ENCODE peak calls at places on chromosome 11, in eight cellular contexts. Z, H, G, B, W, S, I and A are unnamed samples. For H3K36me3, the result is how much of the 10 kb centered on the place peaks cover.

GRCh38 chr11:122696662-122697061 is 41.1 kb downstream of the UBASH3B start:
- DNase-seq in Z (peak), H (no peak), G (no peak), B (no peak), W (no peak), S (no peak), I (no peak), A (peak)

GRCh38 chr11:118605116-118605867 is 2.1 kb upstream of the PHLDB1 start:
- DNase-seq in Z (no peak), H (peak), G (peak), B (peak), W (no peak), S (peak), I (peak), A (no peak)

GRCh38 chr11:17606206-17607082 is 59.4 kb downstream of the OTOG start:
- DNase-seq in Z (no peak), H (no peak), G (no peak), B (no peak), W (no peak), S (no peak), I (no peak), A (no peak)

GRCh38 chr11:12430912-12431311 is 53.5 kb downstream of the PARVA start:
- DNase-seq in Z (peak), H (peak), G (no peak), B (peak), W (peak), S (peak), I (peak), A (no peak)

GRCh38 chr11:47590026-47590861 is 3.8 kb downstream of the FAM180B start:
- DNase-seq in Z (no peak), H (no peak), G (no peak), B (no peak), W (no peak), S (no peak), I (peak), A (no peak)

GRCh38 chr11:87859583-87859982 is 315.7 kb downstream of the RAB38 start:
- DNase-seq in Z (no peak), H (no peak), G (no peak), B (no peak), W (no peak), S (no peak), I (no peak), A (no peak)

GRCh38 chr11:61966673-61967176 is 709 bp downstream of the FTH1 start:
- DNase-seq in Z (peak), H (no peak), G (peak), B (no peak), W (peak), S (peak), I (no peak), A (peak)

GRCh38 chr11:10899542-10899830 is 41.6 kb upstream of the ZBED5 start:
- DNase-seq in Z (peak), H (peak), G (no peak), B (no peak), W (no peak), S (peak), I (peak), A (no peak)

GRCh38 chr11:113481226-113481625 is 6.0 kb upstream of the DRD2 start:
- DNase-seq in Z (no peak), H (no peak), G (no peak), B (no peak), W (no peak), S (no peak), I (no peak), A (no peak)

GRCh38 chr11:110295487-110296225 is 758 bp downstream of the RDX start:
- DNase-seq in Z (peak), H (peak), G (peak), B (peak), W (peak), S (peak), I (peak), A (peak)

GRCh38 chr11:70128435-70128906 is 50.4 kb downstream of the ANO1 start:
- DNase-seq in Z (no peak), H (no peak), G (peak), B (no peak), W (no peak), S (peak), I (no peak), A (no peak)

GRCh38 chr11:69442807-69443137 is 38.7 kb upstream of the LINC01488 start:
- DNase-seq in Z (no peak), H (peak), G (peak), B (no peak), W (peak), S (peak), I (peak), A (no peak)

GRCh38 chr11:36730761-36731160 is 132.7 kb upstream of the RAG2 start:
- DNase-seq in Z (no peak), H (no peak), G (no peak), B (no peak), W (no peak), S (no peak), I (no peak), A (no peak)

GRCh38 chr11:77211040-77211451 is 83.0 kb downstream of the MYO7A start:
- DNase-seq in Z (no peak), H (no peak), G (no peak), B (no peak), W (no peak), S (no peak), I (no peak), A (no peak)

GRCh38 chr11:116890193-116890592 is 52.8 kb upstream of the APOA1 start:
- DNase-seq in Z (peak), H (no peak), G (no peak), B (no peak), W (no peak), S (no peak), I (no peak), A (no peak)

GRCh38 chr11:85076535-85077330 is 550.4 kb downstream of the DLG2 start:
- DNase-seq in Z (no peak), H (peak), G (no peak), B (no peak), W (no peak), S (no peak), I (no peak), A (no peak)

GRCh38 chr11:11577246-11577855 is 44.5 kb downstream of the GALNT18 start:
- DNase-seq in Z (no peak), H (peak), G (peak), B (no peak), W (no peak), S (no peak), I (no peak), A (no peak)

GRCh38 chr11:19577391-19577831 is 135.2 kb upstream of the NAV2 start:
- DNase-seq in Z (no peak), H (peak), G (no peak), B (no peak), W (no peak), S (no peak), I (peak), A (no peak)

GRCh38 chr11:108970221-108970991 is 305.5 kb downstream of the DDX10 start:
- DNase-seq in Z (no peak), H (no peak), G (no peak), B (no peak), W (no peak), S (no peak), I (no peak), A (no peak)

GRCh38 chr11:62911137-62912130 is 9.7 kb downstream of the CHRM1 start:
- DNase-seq in Z (no peak), H (no peak), G (no peak), B (no peak), W (no peak), S (no peak), I (no peak), A (no peak)

GRCh38 chr11:74169736-74170458 is 905 bp downstream of the C2CD3 start:
- DNase-seq in Z (peak), H (no peak), G (no peak), B (no peak), W (no peak), S (no peak), I (no peak), A (no peak)

GRCh38 chr11:36510567-36511020 is 522 bp upstream of the TRAF6 start:
- DNase-seq in Z (peak), H (no peak), G (no peak), B (no peak), W (no peak), S (no peak), I (no peak), A (no peak)

GRCh38 chr11:75508051-75508561 is 17.6 kb downstream of the GDPD5 start:
- DNase-seq in Z (no peak), H (no peak), G (no peak), B (no peak), W (no peak), S (no peak), I (no peak), A (peak)

GRCh38 chr11:119795231-119795630 is 66.2 kb upstream of the NECTIN1 start:
- DNase-seq in Z (no peak), H (no peak), G (peak), B (peak), W (no peak), S (peak), I (no peak), A (no peak)

GRCh38 chr11:118215262-118215661 is 9.5 kb downstream of the JAML start:
- DNase-seq in Z (no peak), H (no peak), G (no peak), B (no peak), W (no peak), S (no peak), I (no peak), A (no peak)

GRCh38 chr11:20443596-20443995 is 56.1 kb downstream of the PRMT3 start:
- DNase-seq in Z (no peak), H (no peak), G (peak), B (no peak), W (no peak), S (no peak), I (no peak), A (no peak)

GRCh38 chr11:119166368-119167076 is 2.0 kb upstream of the NLRX1 start:
- DNase-seq in Z (no peak), H (no peak), G (peak), B (no peak), W (no peak), S (no peak), I (no peak), A (no peak)

GRCh38 chr11:69333906-69334305 is 40.0 kb downstream of the MYEOV start:
- DNase-seq in Z (no peak), H (no peak), G (no peak), B (no peak), W (no peak), S (no peak), I (no peak), A (no peak)

GRCh38 chr11:95897731-95898130 is 26.2 kb downstream of the MTMR2 start:
- DNase-seq in Z (no peak), H (no peak), G (no peak), B (no peak), W (no peak), S (no peak), I (no peak), A (no peak)

GRCh38 chr11:112841719-112842118 is 119.5 kb upstream of the NCAM1 start:
- DNase-seq in Z (no peak), H (no peak), G (no peak), B (no peak), W (no peak), S (no peak), I (no peak), A (no peak)

GRCh38 chr11:61627831-61628753 is 47.2 kb upstream of the SYT7 start:
- DNase-seq in Z (peak), H (peak), G (no peak), B (no peak), W (peak), S (peak), I (peak), A (no peak)

GRCh38 chr11:74870485-74870884 is 78.4 kb downstream of the XRRA1 start:
- DNase-seq in Z (peak), H (no peak), G (no peak), B (no peak), W (no peak), S (no peak), I (no peak), A (no peak)

GRCh38 chr11:115085461-115086220 is 407.3 kb downstream of the NXPE2 start:
- DNase-seq in Z (no peak), H (no peak), G (no peak), B (no peak), W (no peak), S (no peak), I (no peak), A (no peak)

GRCh38 chr11:117492578-117493251 is 165.1 kb downstream of the CEP164 start:
- DNase-seq in Z (no peak), H (no peak), G (no peak), B (no peak), W (no peak), S (no peak), I (no peak), A (no peak)

GRCh38 chr11:43738600-43739409 is 58.3 kb downstream of the HSD17B12 start:
- DNase-seq in Z (no peak), H (peak), G (peak), B (no peak), W (no peak), S (no peak), I (no peak), A (no peak)

GRCh38 chr11:45450189-45450588 is 164.0 kb upstream of the SYT13 start:
- DNase-seq in Z (no peak), H (no peak), G (no peak), B (no peak), W (no peak), S (no peak), I (no peak), A (no peak)

GRCh38 chr11:121071456-121072236 is 29.4 kb upstream of the TECTA start:
- DNase-seq in Z (no peak), H (no peak), G (no peak), B (no peak), W (no peak), S (no peak), I (no peak), A (no peak)

GRCh38 chr11:93689166-93689734 is 27.8 kb downstream of the CEP295 start:
- DNase-seq in Z (no peak), H (no peak), G (no peak), B (no peak), W (no peak), S (no peak), I (no peak), A (no peak)

GRCh38 chr11:93694586-93694985 is 33.1 kb downstream of the CEP295 start:
- DNase-seq in Z (no peak), H (no peak), G (no peak), B (no peak), W (no peak), S (no peak), I (no peak), A (no peak)

GRCh38 chr11:93694109-93694508 is 32.6 kb downstream of the CEP295 start:
- DNase-seq in Z (no peak), H (no peak), G (no peak), B (no peak), W (no peak), S (no peak), I (no peak), A (no peak)
- H3K27ac ChIP-seq in Z (no peak), H (no peak), G (no peak), B (no peak), W (no peak), S (no peak), I (no peak), A (no peak)

GRCh38 chr11:57805780-57806179 is 44.2 kb downstream of the CTNND1 start:
- DNase-seq in Z (peak), H (no peak), G (no peak), B (no peak), W (peak), S (no peak), I (no peak), A (no peak)

GRCh38 chr11:57804466-57804865 is 42.9 kb downstream of the CTNND1 start:
- DNase-seq in Z (no peak), H (no peak), G (no peak), B (no peak), W (no peak), S (no peak), I (no peak), A (no peak)

GRCh38 chr11:57801185-57801490 is 39.5 kb downstream of the CTNND1 start:
- DNase-seq in Z (no peak), H (no peak), G (no peak), B (no peak), W (no peak), S (no peak), I (no peak), A (no peak)

GRCh38 chr11:57800444-57801184 is 39.0 kb downstream of the CTNND1 start:
- DNase-seq in Z (peak), H (no peak), G (peak), B (no peak), W (no peak), S (no peak), I (no peak), A (no peak)

DNA sequence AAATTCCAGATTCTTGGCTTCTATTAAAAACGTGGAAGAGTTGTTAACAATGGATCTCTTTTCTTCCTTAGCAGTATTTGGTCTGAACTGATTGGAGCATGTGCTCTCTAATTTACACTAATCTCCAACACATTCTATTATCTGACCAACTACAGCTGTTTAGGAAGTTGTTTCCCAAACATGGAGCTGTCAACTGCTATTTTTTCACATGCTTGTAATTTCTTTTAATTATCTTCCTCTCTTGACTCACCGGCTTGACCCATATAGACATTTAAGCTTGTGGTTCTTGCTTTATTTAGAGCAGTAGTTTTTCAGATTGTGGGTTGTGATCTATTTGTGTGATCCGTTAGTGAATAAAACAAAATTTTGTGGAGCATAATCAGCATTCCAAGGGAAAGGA is 40.8 kb downstream of the CTNND1 start:
- DNase-seq in Z (no peak), H (no peak), G (no peak), B (no peak), W (no peak), S (no peak), I (no peak), A (no peak)
- H3K36me3 ChIP-seq in Z (under half), H (half or more), G (half or more), B (under half), W (half or more), S (under half), I (under half), A (under half)

DNA sequence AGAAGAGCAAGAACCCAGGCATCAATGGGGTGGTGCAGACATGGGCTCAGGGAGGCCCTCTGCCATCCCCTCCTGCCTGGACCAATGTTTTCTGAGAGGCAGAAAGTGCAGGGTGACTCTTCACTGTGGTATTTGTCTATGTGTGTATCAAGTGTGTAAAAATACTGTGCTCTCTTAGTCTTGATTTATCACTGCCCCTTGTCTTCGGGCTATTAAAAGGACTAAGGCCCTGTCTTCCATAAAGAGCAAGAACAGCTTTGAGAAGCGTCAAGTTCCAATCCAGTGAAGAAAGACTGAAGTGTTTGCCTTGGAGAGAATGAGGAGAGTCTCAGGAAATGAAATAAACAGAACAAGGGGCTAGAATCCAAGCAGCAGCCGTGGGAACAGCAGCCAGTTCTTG is 14.4 kb downstream of the PRSS23 start:
- DNase-seq in Z (no peak), H (no peak), G (peak), B (no peak), W (no peak), S (no peak), I (no peak), A (no peak)
- H3K27ac ChIP-seq in Z (no peak), H (no peak), G (peak), B (peak), W (no peak), S (peak), I (peak), A (no peak)

GRCh38 chr11:1344056-1344635 is 34.7 kb upstream of the TOLLIP start:
- DNase-seq in Z (no peak), H (no peak), G (no peak), B (no peak), W (no peak), S (peak), I (no peak), A (no peak)

GRCh38 chr11:1342946-1343345 is 33.5 kb upstream of the TOLLIP start:
- DNase-seq in Z (no peak), H (no peak), G (no peak), B (no peak), W (no peak), S (no peak), I (no peak), A (no peak)

GRCh38 chr11:1345752-1346513 is 36.5 kb upstream of the TOLLIP start:
- DNase-seq in Z (no peak), H (no peak), G (no peak), B (no peak), W (no peak), S (no peak), I (no peak), A (no peak)

GRCh38 chr11:1341928-1342524 is 32.6 kb upstream of the TOLLIP start:
- DNase-seq in Z (peak), H (no peak), G (no peak), B (no peak), W (no peak), S (no peak), I (no peak), A (no peak)

DNA sequence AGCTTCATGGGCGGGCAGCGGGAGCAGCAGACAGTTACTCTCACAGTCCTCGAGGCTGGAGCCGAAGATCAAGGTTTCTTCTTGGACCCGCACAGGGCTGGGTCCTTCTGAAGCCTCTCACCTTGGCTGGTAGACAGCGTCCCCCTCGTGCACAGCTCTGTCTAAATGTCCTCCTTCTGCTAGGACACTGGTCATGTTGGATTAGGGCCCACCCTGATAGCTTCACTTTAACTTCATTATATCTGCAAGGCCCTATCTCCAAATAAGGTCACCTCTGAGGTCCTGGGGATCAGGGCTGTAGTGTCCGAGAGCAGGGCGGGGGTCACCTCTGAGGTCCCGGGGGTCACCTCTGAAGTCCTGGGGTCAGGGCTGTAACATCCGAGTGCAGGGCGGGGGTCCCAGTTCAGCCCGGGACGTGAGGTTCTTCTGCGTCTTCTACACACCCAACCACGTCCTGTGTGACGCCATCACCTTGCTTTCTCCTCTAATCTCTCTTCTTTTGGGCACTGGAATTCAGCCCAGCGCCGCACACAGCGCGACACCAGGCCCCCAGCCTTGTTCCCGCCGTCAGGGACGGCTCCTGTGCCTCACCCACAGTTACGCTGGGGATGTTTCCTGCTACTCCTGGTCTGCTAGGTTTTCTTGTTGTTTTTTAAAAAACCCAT is 34.1 kb upstream of the TOLLIP start:
- DNase-seq in Z (no peak), H (no peak), G (no peak), B (no peak), W (no peak), S (no peak), I (no peak), A (no peak)
- H3K36me3 ChIP-seq in Z (under half), H (under half), G (under half), B (under half), W (under half), S (under half), I (under half), A (under half)

DNA sequence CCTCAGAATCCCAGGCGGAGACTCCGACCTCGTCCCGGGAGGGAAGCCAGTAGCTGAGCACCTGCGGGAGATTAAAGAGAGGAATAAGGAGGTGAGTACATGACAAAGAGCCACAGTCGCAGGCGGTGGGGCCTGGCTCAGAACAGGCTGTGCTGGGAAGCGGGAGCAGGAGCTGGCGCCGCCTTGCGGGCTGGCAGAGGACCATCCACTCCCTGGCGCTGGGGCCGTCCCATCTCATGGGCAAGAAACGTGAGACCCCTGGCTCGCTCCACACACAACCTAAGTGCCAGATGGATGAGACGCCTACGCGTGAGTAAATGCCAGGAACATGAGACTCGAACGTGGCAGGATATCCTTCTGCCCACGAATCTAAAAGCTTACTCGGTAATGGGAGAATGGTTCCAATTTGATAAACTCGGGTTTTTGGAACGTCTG is 6.3 kb downstream of the CEND1 start:
- DNase-seq in Z (peak), H (peak), G (no peak), B (peak), W (peak), S (peak), I (peak), A (no peak)
- H3K27ac ChIP-seq in Z (no peak), H (no peak), G (no peak), B (peak), W (no peak), S (no peak), I (peak), A (no peak)

GRCh38 chr11:40689823-40690222 is 769.6 kb downstream of the LRRC4C start:
- DNase-seq in Z (no peak), H (no peak), G (no peak), B (no peak), W (no peak), S (no peak), I (no peak), A (no peak)
- H3K36me3 ChIP-seq in Z (under half), H (under half), G (under half), B (under half), W (under half), S (under half), I (under half), A (under half)